ENCODE peak calls at places on chromosomes 6 and 20, in six cellular contexts. O is colonic mucosa, V is Peyer's patch, P is left lung, T is tibial nerve, R is MM.1S. L is an unnamed sample.

GRCh38 chr6:24283043-24283985 is 74.5 kb downstream of the DCDC2 start:
- DNase-seq in O (peak; percentile 82), V (peak; percentile 72), P (peak; percentile 39), T (peak; percentile 31), R (peak; percentile 66), L (no peak)

GRCh38 chr6:3228046-3228671 is 706 bp upstream of the TUBB2B start:
- DNase-seq in O (no peak), V (no peak), P (no peak), T (no peak), R (peak; percentile 31), L (no peak)

GRCh38 chr6:161232467-161232866 is 41.4 kb downstream of the AGPAT4 start:
- DNase-seq in O (no peak), V (no peak), P (no peak), T (no peak), R (no peak), L (no peak)

GRCh38 chr20:58718729-58719128 is 26.1 kb downstream of the NPEPL1 start:
- DNase-seq in O (peak; percentile 13), V (no peak), P (peak; percentile 37), T (no peak), R (no peak), L (no peak)

GRCh38 chr20:2259731-2260130 is 36.1 kb upstream of the TGM3 start:
- DNase-seq in O (no peak), V (no peak), P (no peak), T (no peak), R (no peak), L (no peak)

GRCh38 chr20:6698056-6698455 is 69.4 kb upstream of the BMP2 start:
- DNase-seq in O (no peak), V (peak; percentile 67), P (no peak), T (no peak), R (no peak), L (no peak)

GRCh38 chr6:2186516-2186915 is 58.9 kb downstream of the GMDS start:
- DNase-seq in O (no peak), V (no peak), P (no peak), T (no peak), R (no peak), L (no peak)

GRCh38 chr6:34957184-34957904 is 68.3 kb downstream of the ANKS1A start:
- DNase-seq in O (no peak), V (no peak), P (no peak), T (no peak), R (no peak), L (no peak)

GRCh38 chr6:130136803-130137202 is 85.9 kb downstream of the SAMD3 start:
- DNase-seq in O (no peak), V (no peak), P (no peak), T (no peak), R (no peak), L (no peak)

GRCh38 chr20:1130849-1131248 is 12.4 kb downstream of the PSMF1 start:
- DNase-seq in O (no peak), V (no peak), P (peak; percentile 93), T (no peak), R (no peak), L (peak; percentile 74)

GRCh38 chr20:11799131-11799800 is 118.4 kb upstream of the BTBD3 start:
- DNase-seq in O (no peak), V (no peak), P (no peak), T (no peak), R (no peak), L (no peak)

DNA sequence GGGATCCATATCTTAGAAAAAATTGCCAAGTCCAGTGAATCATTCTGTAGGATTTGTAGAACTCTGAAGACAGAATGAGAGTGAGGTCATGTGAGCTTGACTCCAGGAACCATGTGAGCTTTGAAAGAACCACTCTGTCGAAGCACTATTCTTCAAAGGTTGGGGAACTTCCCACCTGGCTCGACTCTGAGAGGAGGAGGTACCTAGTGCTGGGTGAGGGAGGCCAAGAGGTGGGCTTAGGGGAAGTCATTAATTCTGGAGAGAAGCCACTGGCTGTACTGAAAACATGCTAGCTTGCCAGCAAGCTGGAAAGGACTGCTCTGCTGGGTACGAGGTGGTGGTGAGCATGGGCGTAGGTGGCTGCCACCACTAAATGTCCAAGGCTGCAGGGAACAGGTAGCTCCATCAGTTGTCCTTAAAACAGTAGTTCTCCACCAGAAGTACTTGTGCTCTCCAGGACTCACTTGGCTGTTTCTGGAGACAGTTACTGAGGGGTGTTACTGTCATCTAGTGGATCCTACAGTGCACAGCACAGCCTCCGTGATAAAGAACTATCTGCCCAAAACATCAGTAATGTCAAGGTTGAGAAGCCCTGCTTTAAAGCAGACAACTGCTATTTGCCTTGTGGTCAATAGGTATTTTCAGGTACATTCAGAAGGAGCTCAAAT is 34.7 kb upstream of the SYNJ2 start:
- DNase-seq in O (no peak), V (no peak), P (no peak), T (no peak), R (peak; percentile 12), L (no peak)
- TF ChIP-seq CTCF in O (peak; percentile 20), V (no peak), P (no peak), T (peak; percentile 28), R (peak; percentile 40), L (peak; percentile 37)

DNA sequence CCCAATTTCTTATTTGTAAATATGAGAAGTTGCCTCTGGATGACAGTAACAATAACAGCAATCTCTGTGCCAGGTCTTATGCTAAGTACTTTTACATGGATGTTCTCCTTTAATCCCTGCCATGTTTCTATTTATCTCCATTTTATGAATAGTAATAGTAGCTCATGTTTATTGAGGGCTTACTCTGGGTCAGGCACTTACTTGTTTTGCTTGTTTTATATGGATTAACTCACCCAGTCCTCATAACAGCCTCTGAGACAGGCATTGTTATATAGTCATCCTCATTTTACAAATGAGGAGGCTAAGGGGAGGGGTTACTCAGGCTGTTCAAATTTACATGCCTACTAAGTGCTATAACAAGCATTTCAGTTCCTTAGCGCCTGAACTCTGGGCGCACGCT is 64.3 kb downstream of the ARID1B start:
- DNase-seq in O (no peak), V (no peak), P (no peak), T (no peak), R (no peak), L (no peak)
- H3K4me3 ChIP-seq in O (no peak overlapping the region), V (no peak overlapping the region), P (no peak overlapping the region), T (no peak overlapping the region), R (no peak overlapping the region), L (no peak overlapping the region)

GRCh38 chr6:144284753-144285547 is at the start of gene UTRN:
- DNase-seq in O (peak; percentile 87), V (peak; percentile 77), P (peak; percentile 94), T (peak; percentile 45), R (peak; percentile 36), L (peak; percentile 93)

GRCh38 chr6:144283781-144284473 is 1.2 kb upstream of the UTRN start:
- DNase-seq in O (no peak), V (no peak), P (no peak), T (no peak), R (no peak), L (no peak)

GRCh38 chr6:144285798-144286502 is 815 bp downstream of the UTRN start:
- DNase-seq in O (peak; percentile 82), V (peak; percentile 75), P (peak; percentile 94), T (peak; percentile 57), R (no peak), L (peak; percentile 92)

GRCh38 chr6:144285548-144285797 is 338 bp downstream of the UTRN start:
- DNase-seq in O (no peak), V (no peak), P (no peak), T (no peak), R (peak; percentile 8), L (no peak)

DNA sequence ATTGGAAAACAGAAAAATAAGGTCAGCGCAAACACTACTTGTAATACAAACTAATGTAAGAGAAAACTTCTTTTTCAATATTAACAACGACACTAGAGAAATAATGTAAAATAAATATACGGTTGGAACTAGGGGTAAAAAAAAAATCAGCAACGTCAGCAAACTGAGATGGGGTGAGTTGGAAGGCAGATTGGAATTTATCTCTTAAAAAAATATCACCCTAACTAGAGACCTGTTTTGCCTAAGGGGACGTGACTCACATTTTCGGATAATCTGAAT is 722 bp upstream of the UTRN start:
- DNase-seq in O (no peak), V (no peak), P (no peak), T (no peak), R (no peak), L (no peak)
- H3K27ac ChIP-seq in O (peak overlapping the region; percentile 97), V (peak overlapping the region; percentile 89), P (peak overlapping the region; percentile 98), T (peak overlapping the region; percentile 95), R (no peak overlapping the region), L (peak overlapping the region; percentile 86)

GRCh38 chr20:9323622-9324021 is 190.8 kb upstream of the LAMP5 start:
- DNase-seq in O (no peak), V (no peak), P (no peak), T (no peak), R (no peak), L (no peak)
- TF ChIP-seq CTCF in O (no peak), V (no peak), P (no peak), T (no peak), R (peak; percentile 15), L (peak; percentile 22)

GRCh38 chr6:37624121-37624520 is 73.6 kb downstream of the MDGA1 start:
- DNase-seq in O (no peak), V (no peak), P (no peak), T (no peak), R (no peak), L (no peak)

GRCh38 chr6:37623666-37624065 is 74.0 kb downstream of the MDGA1 start:
- DNase-seq in O (no peak), V (no peak), P (no peak), T (no peak), R (no peak), L (no peak)

GRCh38 chr6:37625591-37626374 is 71.9 kb downstream of the MDGA1 start:
- DNase-seq in O (no peak), V (no peak), P (no peak), T (no peak), R (no peak), L (no peak)

GRCh38 chr6:37626915-37627314 is 70.8 kb downstream of the MDGA1 start:
- DNase-seq in O (no peak), V (no peak), P (no peak), T (no peak), R (no peak), L (no peak)

DNA sequence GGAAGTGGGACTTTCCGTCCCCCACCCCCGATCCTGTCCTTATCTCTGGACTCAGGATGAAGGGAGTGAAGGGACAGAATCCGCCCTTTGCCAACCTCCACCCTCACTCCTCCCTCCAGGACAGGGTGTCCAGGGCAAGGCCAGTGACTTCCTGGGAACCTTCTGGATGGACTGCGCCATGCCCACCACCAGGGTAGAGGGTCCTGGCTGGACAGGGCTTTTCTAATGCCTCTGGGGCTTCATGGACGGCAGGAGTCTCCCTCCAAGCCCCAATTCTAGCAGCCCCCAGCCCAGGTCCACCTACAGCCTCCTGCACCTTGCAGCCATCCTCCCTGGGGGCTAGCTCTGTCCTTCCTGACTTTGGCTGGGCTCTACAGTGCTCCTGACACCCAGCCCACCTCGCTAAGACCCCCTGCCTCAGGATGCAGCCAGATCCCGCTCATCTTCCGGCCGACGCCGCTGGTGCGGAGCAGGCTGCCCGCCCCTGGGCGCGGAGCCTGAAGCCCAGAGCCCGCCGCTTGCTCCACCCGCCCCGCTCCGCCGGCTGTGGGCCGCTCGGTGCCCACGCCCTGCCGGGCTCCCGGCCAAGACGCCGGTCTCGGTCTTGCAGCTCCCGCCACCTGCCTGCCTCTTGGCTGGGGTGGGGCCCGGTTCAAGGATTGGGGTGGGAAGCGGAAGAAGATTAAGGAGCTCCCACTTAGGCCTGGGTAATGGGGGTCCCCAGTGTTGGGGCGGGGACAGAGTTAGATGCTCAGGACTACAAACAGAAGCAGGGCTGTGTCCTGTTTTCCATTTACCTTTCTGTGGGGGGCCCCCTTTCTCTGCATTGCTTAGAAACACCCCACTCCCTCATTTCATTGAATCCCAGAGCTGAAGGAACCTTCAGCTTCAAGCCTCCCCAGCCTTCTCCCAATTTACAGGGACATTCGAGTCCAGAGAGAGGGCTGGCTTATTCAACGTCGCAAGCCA is 72.8 kb downstream of the MDGA1 start:
- DNase-seq in O (peak; percentile 87), V (peak; percentile 76), P (peak; percentile 90), T (no peak), R (no peak), L (peak; percentile 89)
- H3K4me3 ChIP-seq in O (no peak overlapping the region), V (no peak overlapping the region), P (no peak overlapping the region), T (no peak overlapping the region), R (no peak overlapping the region), L (peak overlapping the region; percentile 16)